ENCODE peak calls at places on chromosomes 7 and 10, in four cellular contexts. X is CD8-positive, alpha-beta T cell; K is IMR-90; Z is GM12864. B is an unnamed sample.

GRCh38 chr10:112904000-112904399 is 46.0 kb upstream of the TCF7L2 start:
- DNase-seq in X (no peak), K (peak), Z (no peak), B (no peak)

GRCh38 chr7:46197833-46198540 is 276.9 kb upstream of the IGFBP3 start:
- DNase-seq in X (no peak), K (no peak), Z (no peak), B (no peak)

GRCh38 chr10:6958723-6959122 is 378.6 kb upstream of the PRKCQ start:
- DNase-seq in X (no peak), K (no peak), Z (no peak), B (no peak)

GRCh38 chr10:43222296-43222695 is 44.6 kb downstream of the RASGEF1A start:
- DNase-seq in X (no peak), K (no peak), Z (no peak), B (no peak)

GRCh38 chr7:106205621-106206222 is 79.1 kb downstream of the NAMPT start:
- DNase-seq in X (no peak), K (peak), Z (no peak), B (peak)

GRCh38 chr7:127848241-127848640 is 183.0 kb downstream of the LRRC4 start:
- DNase-seq in X (no peak), K (no peak), Z (no peak), B (no peak)

GRCh38 chr10:11209810-11210141 is 192.1 kb downstream of the CELF2 start:
- DNase-seq in X (no peak), K (no peak), Z (no peak), B (no peak)

GRCh38 chr7:134605978-134606923 is 40.4 kb upstream of the BPGM start:
- DNase-seq in X (peak), K (peak), Z (peak), B (peak)

GRCh38 chr7:37208528-37208927 is 240.1 kb downstream of the ELMO1 start:
- DNase-seq in X (no peak), K (peak), Z (peak), B (peak)

GRCh38 chr7:139762886-139763285 is 14.9 kb downstream of the HIPK2 start:
- DNase-seq in X (no peak), K (peak), Z (no peak), B (no peak)

GRCh38 chr10:99993994-99994689 is 15.6 kb downstream of the DNMBP start:
- DNase-seq in X (peak), K (peak), Z (no peak), B (peak)

GRCh38 chr7:157347217-157347904 is 10.6 kb downstream of the DNAJB6 start:
- DNase-seq in X (no peak), K (peak), Z (no peak), B (no peak)

GRCh38 chr7:116501425-116502167 is 2.1 kb downstream of the CAV2 start:
- DNase-seq in X (no peak), K (peak), Z (no peak), B (no peak)

GRCh38 chr7:95907337-95907736 is 135.0 kb downstream of the DYNC1I1 start:
- DNase-seq in X (no peak), K (no peak), Z (no peak), B (no peak)

GRCh38 chr10:77333610-77334340 is 303.8 kb downstream of the KCNMA1 start:
- DNase-seq in X (no peak), K (peak), Z (no peak), B (no peak)

GRCh38 chr10:121092341-121093099 is 241.4 kb downstream of the WDR11 start:
- DNase-seq in X (no peak), K (no peak), Z (no peak), B (no peak)

GRCh38 chr7:3899559-3899991 is 598.5 kb downstream of the SDK1 start:
- DNase-seq in X (no peak), K (no peak), Z (no peak), B (no peak)
- TF ChIP-seq CTCF in X (no peak), K (no peak), Z (no peak), B (no peak)

GRCh38 chr7:64310426-64310825 is 3.3 kb upstream of the ZNF736 start:
- DNase-seq in X (no peak), K (no peak), Z (no peak), B (no peak)

GRCh38 chr7:64308019-64308275 is 5.8 kb upstream of the ZNF736 start:
- DNase-seq in X (no peak), K (no peak), Z (no peak), B (no peak)

GRCh38 chr7:64312826-64313225 is 935 bp upstream of the ZNF736 start:
- DNase-seq in X (no peak), K (no peak), Z (no peak), B (no peak)

DNA sequence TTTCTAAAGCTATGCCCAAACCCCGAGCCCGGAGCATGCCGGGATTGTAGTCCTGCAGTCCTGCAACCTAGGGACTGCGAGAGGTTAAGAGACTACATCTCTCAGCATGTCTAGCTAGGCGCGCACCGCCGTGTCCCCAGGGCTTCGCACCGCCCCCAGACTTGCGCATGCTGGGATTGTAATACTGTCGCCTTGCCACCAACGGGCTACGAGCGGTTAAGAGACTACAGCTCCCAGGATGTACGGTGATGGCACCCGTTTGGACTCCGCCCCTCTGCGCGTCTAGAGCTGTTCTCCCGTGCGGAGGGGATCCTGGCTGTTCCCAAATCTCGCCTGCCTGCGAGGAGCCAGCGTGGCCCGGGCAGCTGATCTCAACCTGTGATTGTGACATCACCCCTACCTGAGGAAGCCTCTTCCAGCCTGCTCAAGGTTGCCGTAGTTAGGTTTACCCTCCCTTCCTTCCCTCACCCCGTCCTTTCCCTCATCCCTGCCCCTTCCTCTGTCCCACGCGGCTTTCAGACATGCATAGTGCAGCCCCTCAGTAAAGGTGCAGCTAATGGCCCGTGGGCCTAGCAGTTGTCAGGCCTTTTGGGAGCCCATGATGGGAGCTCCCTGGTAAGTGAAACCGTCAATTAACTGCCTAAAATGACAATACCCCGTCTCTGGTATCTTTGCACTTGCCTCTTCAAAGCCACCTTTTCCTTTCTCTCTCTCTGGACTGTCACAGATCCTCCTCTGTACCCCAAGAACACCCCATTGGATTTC is 6.3 kb upstream of the ZNF736 start:
- DNase-seq in X (peak), K (peak), Z (peak), B (peak)
- TF ChIP-seq CTCF in X (no peak), K (no peak), Z (no peak), B (no peak)

GRCh38 chr7:38740041-38740440 is 108.9 kb upstream of the AMPH start:
- DNase-seq in X (no peak), K (no peak), Z (no peak), B (no peak)
- TF ChIP-seq CTCF in X (no peak), K (no peak), Z (no peak), B (no peak)

GRCh38 chr7:121406-121805 is 71.0 kb upstream of the FAM20C start:
- DNase-seq in X (no peak), K (no peak), Z (no peak), B (no peak)

GRCh38 chr7:120164-120555 is 72.2 kb upstream of the FAM20C start:
- DNase-seq in X (no peak), K (no peak), Z (no peak), B (no peak)

GRCh38 chr7:119377-120163 is 72.8 kb upstream of the FAM20C start:
- DNase-seq in X (no peak), K (no peak), Z (no peak), B (no peak)

GRCh38 chr7:121002-121401 is 71.4 kb upstream of the FAM20C start:
- DNase-seq in X (no peak), K (no peak), Z (no peak), B (no peak)

GRCh38 chr7:120591-120991 is 71.8 kb upstream of the FAM20C start:
- DNase-seq in X (no peak), K (no peak), Z (no peak), B (no peak)
- TF ChIP-seq CTCF in X (no peak), K (no peak), Z (no peak), B (no peak)

GRCh38 chr10:132725202-132725601 is 60.7 kb downstream of the NKX6-2 start:
- DNase-seq in X (no peak), K (no peak), Z (no peak), B (no peak)

GRCh38 chr10:132724436-132724835 is 61.5 kb downstream of the NKX6-2 start:
- DNase-seq in X (no peak), K (peak), Z (no peak), B (no peak)

GRCh38 chr10:132721725-132722124 is 64.2 kb downstream of the NKX6-2 start:
- DNase-seq in X (no peak), K (peak), Z (no peak), B (no peak)

GRCh38 chr10:132722391-132722790 is 63.6 kb downstream of the NKX6-2 start:
- DNase-seq in X (no peak), K (no peak), Z (no peak), B (no peak)

GRCh38 chr10:132722980-132723970 is 62.7 kb downstream of the NKX6-2 start:
- DNase-seq in X (no peak), K (no peak), Z (no peak), B (no peak)
- TF ChIP-seq CTCF in X (no peak), K (no peak), Z (no peak), B (no peak)

DNA sequence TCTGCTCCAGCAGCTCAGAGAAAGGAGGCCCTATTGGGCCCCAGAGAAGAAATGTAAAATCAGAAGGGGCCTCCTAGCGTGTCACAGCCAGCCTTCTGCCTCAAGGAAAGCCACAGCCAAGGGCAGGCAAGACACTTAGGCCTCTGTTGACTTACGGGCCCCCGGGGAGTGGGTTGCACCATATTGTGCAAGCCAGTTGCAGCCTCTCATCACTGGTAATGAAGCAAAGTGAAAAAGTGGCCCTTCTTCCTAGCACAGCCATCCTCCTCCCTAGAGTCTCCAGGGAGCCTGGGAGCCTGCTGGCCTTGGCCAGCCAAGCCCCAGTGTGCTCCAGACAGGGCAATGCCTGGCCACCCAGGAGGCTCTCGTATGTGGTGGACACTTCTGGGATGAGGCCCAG is 56.2 kb upstream of the GDF10 start:
- DNase-seq in X (no peak), K (no peak), Z (no peak), B (no peak)
- TF ChIP-seq CTCF in X (no peak), K (no peak), Z (no peak), B (no peak)

DNA sequence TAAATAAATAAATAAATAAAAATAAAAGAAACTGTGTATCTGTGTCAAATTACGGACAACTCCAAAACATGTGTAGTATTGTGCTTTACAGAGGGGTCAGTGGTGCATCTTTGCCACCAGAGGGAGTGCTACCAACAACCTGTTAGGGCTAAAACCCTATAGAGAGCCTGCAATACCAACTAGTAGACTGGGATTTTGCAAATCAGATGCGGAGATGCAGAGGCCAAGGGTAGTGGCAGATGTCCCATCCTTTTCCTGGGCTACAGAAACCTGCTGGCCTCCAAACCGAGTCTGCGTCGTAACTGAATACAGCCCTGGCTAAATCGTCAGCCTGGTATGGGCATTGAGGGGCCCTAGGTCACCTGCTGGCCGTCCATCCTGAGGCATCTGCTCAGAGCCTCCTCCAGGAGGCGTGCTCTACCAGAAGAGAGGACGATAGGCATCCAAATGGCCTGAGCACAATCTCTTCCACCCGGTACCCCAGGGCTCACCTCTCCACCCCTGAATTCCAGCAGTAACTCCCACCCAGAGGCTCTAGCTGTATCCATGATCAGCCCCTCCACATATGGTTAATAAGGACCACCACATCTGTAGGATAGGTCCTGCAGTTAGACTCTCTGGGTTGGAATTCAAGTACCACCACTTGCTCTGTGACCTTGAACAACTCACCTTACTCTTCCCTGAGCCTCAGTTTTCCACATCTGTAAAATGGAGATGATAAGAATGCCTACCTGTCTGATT is 6.2 kb upstream of the RRP12 start:
- DNase-seq in X (peak), K (peak), Z (no peak), B (peak)
- TF ChIP-seq CTCF in X (peak), K (peak), Z (peak), B (peak)

GRCh38 chr7:151863386-151864079 is 13.4 kb downstream of the PRKAG2 start:
- DNase-seq in X (no peak), K (no peak), Z (no peak), B (no peak)
- TF ChIP-seq CTCF in X (no peak), K (no peak), Z (peak), B (no peak)

DNA sequence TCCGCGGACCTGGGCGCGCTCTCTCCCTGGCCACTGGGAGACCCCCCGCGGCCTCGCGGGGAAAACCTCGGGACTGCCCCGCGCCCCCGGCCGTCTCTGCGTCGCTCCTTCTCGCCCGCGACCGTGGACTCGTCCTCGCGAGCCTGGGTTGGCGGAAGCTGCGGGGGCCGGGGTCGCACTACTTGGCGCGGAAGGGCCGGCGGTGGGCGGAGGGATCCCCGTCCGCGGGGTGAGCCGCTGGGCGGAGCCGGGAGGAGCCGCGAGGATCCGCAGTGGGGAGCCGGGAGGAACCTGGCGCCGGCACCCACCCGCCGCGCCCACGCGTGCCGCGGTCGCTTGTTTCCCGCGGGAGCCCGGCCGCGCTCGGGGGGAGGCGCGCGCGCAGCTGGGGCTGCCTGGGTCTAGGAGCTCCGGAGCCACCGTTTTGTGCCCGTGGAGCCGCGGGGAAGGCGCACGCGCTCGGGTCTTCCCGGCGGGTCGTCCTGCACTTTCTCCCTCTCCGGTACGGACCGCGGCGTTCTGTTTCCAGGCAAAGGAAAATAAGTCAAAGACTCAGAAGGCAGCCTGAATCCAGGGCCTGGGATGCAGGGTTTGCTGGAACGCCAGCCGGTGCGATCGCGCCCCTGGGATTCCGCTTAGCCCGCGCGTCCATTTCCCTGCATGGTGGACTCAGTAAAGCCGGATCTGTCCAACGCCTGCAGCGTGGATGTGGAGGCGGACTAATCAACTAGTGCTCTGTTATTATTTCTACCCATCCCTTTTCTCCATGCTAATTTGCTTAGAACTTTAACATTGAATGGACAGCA is 28.7 kb upstream of the KMT2C start:
- DNase-seq in X (peak), K (peak), Z (peak), B (peak)
- TF ChIP-seq CTCF in X (no peak), K (no peak), Z (no peak), B (no peak)

B was measured in GM20000.